ENCODE peak calls at places on chromosomes 6 and 20, in five cellular contexts. V, H, C, G and Q are unnamed samples.

GRCh38 chr6:78629154-78629721 is 238.1 kb upstream of the IRAK1BP1 start:
- DNase-seq in H (peak; percentile 26), V (no peak), C (no peak), G (peak; percentile 55), Q (peak; percentile 53)

GRCh38 chr20:25280051-25280573 is 32.2 kb downstream of the PYGB start:
- DNase-seq in C (no peak), G (no peak), V (peak; percentile 3), H (no peak), Q (no peak)

GRCh38 chr6:42925248-42925857 is 3.9 kb upstream of the CNPY3 start:
- DNase-seq in H (no peak), C (no peak), G (peak; percentile 73), V (no peak), Q (no peak)

GRCh38 chr6:111524735-111525134 is 41.7 kb upstream of the REV3L start:
- DNase-seq in C (no peak), G (no peak), H (no peak), V (no peak), Q (no peak)

GRCh38 chr6:146358341-146359046 is 185.1 kb upstream of the RAB32 start:
- DNase-seq in V (no peak), C (no peak), H (peak; percentile 48), G (no peak), Q (peak; percentile 66)

GRCh38 chr6:34416877-34417371 is 8.9 kb downstream of the RPS10 start:
- DNase-seq in V (no peak), C (no peak), H (no peak), G (no peak), Q (no peak)

GRCh38 chr6:128731249-128732165 is 151.4 kb upstream of the LAMA2 start:
- DNase-seq in V (no peak), C (no peak), G (peak; percentile 38), H (peak; percentile 69), Q (peak; percentile 70)

GRCh38 chr20:59671661-59672471 is 67.5 kb downstream of the PHACTR3 start:
- DNase-seq in H (no peak), G (no peak), C (peak; percentile 58), V (no peak), Q (no peak)

GRCh38 chr20:48238781-48239180 is 453.5 kb upstream of the SULF2 start:
- DNase-seq in G (no peak), H (no peak), V (no peak), C (no peak), Q (no peak)

GRCh38 chr20:48983423-48984400 is 62.2 kb downstream of the ARFGEF2 start:
- DNase-seq in H (peak; percentile 99), G (no peak), C (no peak), V (peak; percentile 41), Q (peak; percentile 86)

GRCh38 chr6:106807946-106808611 is 166.4 kb downstream of the CD24 start:
- DNase-seq in V (no peak), G (no peak), H (no peak), C (no peak), Q (no peak)

GRCh38 chr6:10403385-10404106 is 11.3 kb downstream of the TFAP2A start:
- DNase-seq in V (no peak), C (no peak), H (no peak), G (no peak), Q (peak; percentile 65)

GRCh38 chr20:20785226-20785625 is 72.8 kb upstream of the RALGAPA2 start:
- DNase-seq in C (no peak), H (no peak), V (no peak), G (no peak), Q (no peak)

GRCh38 chr20:19593762-19594161 is 164.3 kb upstream of the RIN2 start:
- DNase-seq in V (no peak), G (no peak), C (no peak), H (no peak), Q (no peak)

GRCh38 chr6:62746968-62747367 is 460.9 kb upstream of the KHDRBS2 start:
- DNase-seq in H (no peak), C (no peak), G (no peak), V (no peak), Q (no peak)

GRCh38 chr6:44064089-44064947 is 62.9 kb downstream of the MRPL14 start:
- DNase-seq in V (peak; percentile 70), H (peak; percentile 88), C (no peak), G (no peak), Q (peak; percentile 98)

GRCh38 chr6:111585969-111586315 is 19.7 kb downstream of the TRAF3IP2 start:
- DNase-seq in C (no peak), G (no peak), V (no peak), H (no peak), Q (no peak)

GRCh38 chr6:114080891-114081510 is 110.1 kb upstream of the HDAC2 start:
- DNase-seq in H (no peak), G (no peak), C (no peak), V (no peak), Q (peak; percentile 13)

GRCh38 chr6:163080228-163080627 is 334.3 kb upstream of the QKI start:
- DNase-seq in C (no peak), G (no peak), H (no peak), V (no peak), Q (no peak)

GRCh38 chr20:3890999-3891929 is 2.1 kb downstream of the PANK2 start:
- DNase-seq in C (no peak), H (no peak), V (no peak), G (no peak), Q (no peak)

GRCh38 chr20:10802201-10802600 is 128.4 kb upstream of the JAG1 start:
- DNase-seq in G (no peak), C (no peak), H (no peak), V (no peak), Q (peak; percentile 16)

GRCh38 chr6:90286884-90287488 is 9.7 kb downstream of the BACH2 start:
- DNase-seq in H (peak; percentile 27), V (no peak), G (peak; percentile 87), C (no peak), Q (peak; percentile 58)

GRCh38 chr6:1351381-1352008 is 37.9 kb upstream of the FOXF2 start:
- DNase-seq in H (no peak), V (no peak), G (no peak), C (no peak), Q (no peak)
- TF ChIP-seq CTCF in H (no peak), V (no peak), G (no peak), C (no peak), Q (no peak)

GRCh38 chr20:63574156-63574828 is at the start of gene HELZ2:
- DNase-seq in V (peak; percentile 82), G (peak; percentile 80), H (peak; percentile 52), C (no peak), Q (peak; percentile 56)

GRCh38 chr20:63572071-63572787 is 1.8 kb downstream of the HELZ2 start:
- DNase-seq in H (no peak), G (no peak), C (no peak), V (no peak), Q (no peak)

GRCh38 chr20:63573739-63574131 is 304 bp downstream of the HELZ2 start:
- DNase-seq in G (no peak), C (no peak), H (peak; percentile 10), V (no peak), Q (no peak)

GRCh38 chr20:63574829-63575720 is 1.0 kb upstream of the HELZ2 start:
- DNase-seq in C (no peak), V (no peak), G (no peak), H (no peak), Q (peak; percentile 36)

GRCh38 chr20:63572788-63573738 is 976 bp downstream of the HELZ2 start:
- DNase-seq in C (no peak), V (no peak), G (peak; percentile 55), H (no peak), Q (no peak)
- TF ChIP-seq CTCF in C (peak; percentile 54), V (no peak), G (peak; percentile 44), H (peak; percentile 32), Q (peak; percentile 13)

GRCh38 chr6:125951323-125951722 is 5.2 kb upstream of the HINT3 start:
- DNase-seq in V (no peak), C (no peak), G (no peak), H (no peak), Q (no peak)

GRCh38 chr6:125953502-125953875 is 3.1 kb upstream of the HINT3 start:
- DNase-seq in H (no peak), G (peak; percentile 87), C (no peak), V (no peak), Q (no peak)

GRCh38 chr6:125950293-125950692 is 6.3 kb upstream of the HINT3 start:
- DNase-seq in G (peak; percentile 68), V (no peak), C (no peak), H (no peak), Q (peak; percentile 67)

GRCh38 chr6:125954735-125955410 is 1.7 kb upstream of the HINT3 start:
- DNase-seq in H (no peak), G (no peak), C (no peak), V (no peak), Q (no peak)

GRCh38 chr6:125952764-125953501 is 3.6 kb upstream of the HINT3 start:
- DNase-seq in V (no peak), G (peak; percentile 90), C (no peak), H (peak; percentile 59), Q (peak; percentile 47)
- TF ChIP-seq CTCF in V (no peak), G (peak; percentile 33), C (peak; percentile 21), H (peak; percentile 67), Q (peak; percentile 66)

DNA sequence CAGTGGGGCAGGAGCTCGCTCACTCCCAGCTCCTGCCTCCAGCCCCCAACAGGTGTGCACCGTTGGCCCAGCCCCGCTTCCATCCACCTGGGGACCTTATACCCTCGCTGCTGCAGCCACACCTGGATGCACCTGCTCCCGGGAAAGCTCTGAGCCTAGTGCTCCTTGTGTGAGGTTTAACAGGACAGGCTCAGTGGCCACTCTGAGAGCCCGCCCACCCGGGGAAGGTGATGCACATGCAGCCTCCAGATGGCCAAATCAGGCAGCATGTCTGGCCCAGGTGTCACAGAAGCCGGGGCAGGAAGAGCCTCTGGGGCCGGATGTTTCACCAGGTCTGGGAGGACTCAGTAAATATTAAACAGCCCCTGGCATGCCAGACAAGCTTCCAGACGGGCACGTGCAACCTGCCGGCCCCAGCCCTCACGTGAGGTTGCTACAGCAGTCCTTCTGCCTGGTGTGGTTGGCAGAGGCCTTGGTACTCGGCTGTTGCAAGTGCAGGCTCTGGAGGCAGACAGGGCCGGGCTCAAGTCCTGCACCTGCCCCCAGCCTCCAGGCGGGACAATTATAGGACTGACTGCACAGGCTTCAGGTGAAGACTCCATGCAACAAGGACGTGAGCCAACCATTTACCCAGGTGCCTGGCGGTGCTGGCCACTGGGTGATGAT is 66.9 kb downstream of the RIPOR3 start:
- DNase-seq in V (no peak), G (no peak), H (no peak), C (no peak), Q (no peak)
- TF ChIP-seq CTCF in V (no peak), G (no peak), H (no peak), C (no peak), Q (no peak)

GRCh38 chr6:8837343-8837742 is 402.0 kb upstream of the SLC35B3 start:
- DNase-seq in V (no peak), G (no peak), H (no peak), C (no peak), Q (no peak)
- TF ChIP-seq CTCF in V (no peak), G (no peak), H (no peak), C (no peak), Q (no peak)

GRCh38 chr6:46637933-46638332 is 14.7 kb downstream of the CYP39A1 start:
- DNase-seq in H (no peak), G (no peak), V (no peak), C (no peak), Q (no peak)

GRCh38 chr6:46637145-46637544 is 15.5 kb downstream of the CYP39A1 start:
- DNase-seq in C (no peak), H (no peak), G (no peak), V (no peak), Q (peak; percentile 40)

GRCh38 chr6:46638650-46639049 is 14.0 kb downstream of the CYP39A1 start:
- DNase-seq in H (no peak), V (no peak), G (no peak), C (no peak), Q (no peak)

GRCh38 chr6:46632053-46632452 is 20.6 kb downstream of the CYP39A1 start:
- DNase-seq in G (no peak), C (no peak), H (no peak), V (no peak), Q (no peak)

GRCh38 chr6:46635462-46635861 is 17.2 kb downstream of the CYP39A1 start:
- DNase-seq in G (no peak), C (no peak), V (no peak), H (no peak), Q (no peak)
- TF ChIP-seq CTCF in G (no peak), C (no peak), V (no peak), H (no peak), Q (no peak)